ENCODE peak calls at places on chromosomes 12 and 14, in ten cellular contexts. F, P, H, Z, K, V, R, I, A and Q are unnamed samples.

GRCh38 chr12:19613051-19613535 is 173.8 kb downstream of the AEBP2 start:
- DNase-seq in Z (no peak), R (no peak), K (no peak), F (no peak), V (no peak), A (no peak), H (peak), I (no peak), P (no peak), Q (no peak)

GRCh38 chr12:49527361-49528130 is 11.3 kb upstream of the KCNH3 start:
- DNase-seq in Z (no peak), P (no peak), R (no peak), I (no peak), F (no peak), H (no peak), K (no peak), A (no peak), V (no peak), Q (no peak)

GRCh38 chr14:74937171-74937570 is 14.1 kb upstream of the RPS6KL1 start:
- DNase-seq in A (no peak), H (no peak), Z (no peak), I (peak), K (no peak), R (no peak), F (no peak), V (no peak), P (no peak), Q (no peak)

GRCh38 chr12:52210186-52210924 is 18.5 kb upstream of the KRT80 start:
- DNase-seq in H (no peak), P (peak), R (no peak), I (no peak), A (no peak), F (no peak), Z (no peak), K (peak), V (peak), Q (no peak)

GRCh38 chr14:69376439-69376838 is 21.7 kb downstream of the ERH start:
- DNase-seq in K (no peak), Z (no peak), F (no peak), V (peak), R (no peak), I (no peak), H (no peak), A (no peak), P (peak), Q (no peak)

GRCh38 chr14:69695664-69696527 is 71.0 kb upstream of the SRSF5 start:
- DNase-seq in F (no peak), H (peak), K (no peak), I (no peak), P (peak), V (no peak), R (no peak), A (no peak), Z (no peak), Q (no peak)

GRCh38 chr12:91662021-91662420 is 479.4 kb upstream of the DCN start:
- DNase-seq in F (no peak), A (no peak), H (no peak), V (no peak), R (no peak), I (no peak), Z (no peak), K (no peak), P (peak), Q (no peak)

GRCh38 chr14:30874120-30874998 is at the start of gene COCH:
- DNase-seq in V (no peak), R (no peak), A (peak), I (peak), Z (no peak), K (peak), P (no peak), H (no peak), F (no peak), Q (no peak)

GRCh38 chr12:19547258-19547657 is 108.0 kb downstream of the AEBP2 start:
- DNase-seq in H (peak), Z (no peak), A (no peak), I (no peak), K (no peak), P (peak), F (no peak), V (peak), R (no peak), Q (no peak)

GRCh38 chr14:68911594-68912227 is 67.4 kb downstream of the ACTN1 start:
- DNase-seq in A (peak), V (peak), Z (no peak), H (peak), F (peak), K (no peak), R (peak), P (peak), I (peak), Q (no peak)

GRCh38 chr14:77107228-77107627 is 9.2 kb downstream of the CIPC start:
- DNase-seq in Z (no peak), H (no peak), I (no peak), V (no peak), K (no peak), F (no peak), R (no peak), A (peak), P (no peak), Q (no peak)

GRCh38 chr14:69643430-69644200 is 32.2 kb downstream of the SUSD6 start:
- DNase-seq in R (peak), H (peak), A (no peak), P (peak), Z (no peak), V (no peak), K (peak), I (peak), F (peak), Q (no peak)

GRCh38 chr14:97299661-97300060 is 502.5 kb downstream of the VRK1 start:
- DNase-seq in K (no peak), F (no peak), H (no peak), Z (no peak), I (peak), V (no peak), R (no peak), A (no peak), P (no peak), Q (no peak)

GRCh38 chr12:81610955-81611889 is 147.9 kb downstream of the PPFIA2 start:
- DNase-seq in F (no peak), Z (no peak), V (no peak), A (no peak), K (no peak), P (no peak), I (no peak), R (no peak), H (peak), Q (no peak)
- TF ChIP-seq CTCF in F (no peak), Z (no peak), V (no peak), A (peak), K (no peak), P (peak), I (no peak), R (no peak), H (peak), Q (peak)

DNA sequence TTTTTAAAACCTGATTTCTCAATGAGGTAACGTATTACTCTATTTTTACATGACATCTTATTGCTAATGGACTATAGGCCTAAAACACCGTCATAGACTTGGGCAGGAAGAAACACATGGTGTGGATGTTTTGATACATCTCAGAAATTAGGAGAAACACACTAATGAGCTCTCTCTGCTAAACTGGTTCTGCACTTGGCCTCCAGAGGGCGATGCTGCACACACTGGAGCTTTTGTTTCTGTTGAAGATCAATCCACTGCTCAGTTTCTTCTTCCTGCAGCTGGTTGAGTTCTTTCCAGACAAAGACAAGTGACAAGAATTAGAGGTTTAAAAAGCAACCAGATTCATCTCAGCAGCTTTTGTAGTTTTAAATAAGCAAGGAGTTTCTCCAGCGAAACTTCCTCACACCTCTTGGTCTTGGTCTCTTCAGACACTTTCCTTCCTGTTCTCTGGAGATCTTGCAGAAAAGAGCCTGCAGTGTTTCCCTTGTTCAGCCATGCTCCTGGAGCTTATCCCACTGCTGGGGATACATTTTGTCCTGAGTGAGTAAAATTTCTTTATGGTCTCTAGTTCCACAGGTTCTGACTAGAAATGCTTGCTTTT is 178.5 kb upstream of the OR4E1 start:
- DNase-seq in H (peak), F (no peak), V (no peak), A (no peak), I (peak), R (peak), Z (no peak), K (no peak), P (no peak), Q (no peak)
- TF ChIP-seq CTCF in H (peak), F (peak), V (peak), A (peak), I (peak), R (no peak), Z (peak), K (peak), P (peak), Q (peak)

GRCh38 chr14:90274808-90275454 is 18.6 kb downstream of the PSMC1 start:
- DNase-seq in I (peak), H (peak), K (no peak), V (peak), A (no peak), Z (no peak), P (peak), F (no peak), R (no peak), Q (no peak)

GRCh38 chr14:90272523-90272922 is 16.2 kb downstream of the PSMC1 start:
- DNase-seq in K (peak), V (no peak), A (no peak), Z (no peak), F (no peak), I (no peak), R (no peak), H (peak), P (no peak), Q (no peak)

GRCh38 chr14:90273532-90273931 is 17.2 kb downstream of the PSMC1 start:
- DNase-seq in H (peak), K (no peak), Z (no peak), F (no peak), A (no peak), I (no peak), P (no peak), R (no peak), V (no peak), Q (no peak)

GRCh38 chr14:90275455-90275814 is 19.1 kb downstream of the PSMC1 start:
- DNase-seq in K (no peak), R (no peak), V (no peak), Z (no peak), A (no peak), F (no peak), H (no peak), P (no peak), I (no peak), Q (no peak)

GRCh38 chr14:90274019-90274418 is 17.7 kb downstream of the PSMC1 start:
- DNase-seq in P (no peak), H (no peak), R (no peak), F (no peak), V (no peak), K (no peak), Z (no peak), I (no peak), A (no peak), Q (no peak)
- TF ChIP-seq CTCF in P (no peak), H (peak), R (no peak), F (no peak), V (no peak), K (no peak), Z (no peak), I (no peak), A (no peak), Q (no peak)

DNA sequence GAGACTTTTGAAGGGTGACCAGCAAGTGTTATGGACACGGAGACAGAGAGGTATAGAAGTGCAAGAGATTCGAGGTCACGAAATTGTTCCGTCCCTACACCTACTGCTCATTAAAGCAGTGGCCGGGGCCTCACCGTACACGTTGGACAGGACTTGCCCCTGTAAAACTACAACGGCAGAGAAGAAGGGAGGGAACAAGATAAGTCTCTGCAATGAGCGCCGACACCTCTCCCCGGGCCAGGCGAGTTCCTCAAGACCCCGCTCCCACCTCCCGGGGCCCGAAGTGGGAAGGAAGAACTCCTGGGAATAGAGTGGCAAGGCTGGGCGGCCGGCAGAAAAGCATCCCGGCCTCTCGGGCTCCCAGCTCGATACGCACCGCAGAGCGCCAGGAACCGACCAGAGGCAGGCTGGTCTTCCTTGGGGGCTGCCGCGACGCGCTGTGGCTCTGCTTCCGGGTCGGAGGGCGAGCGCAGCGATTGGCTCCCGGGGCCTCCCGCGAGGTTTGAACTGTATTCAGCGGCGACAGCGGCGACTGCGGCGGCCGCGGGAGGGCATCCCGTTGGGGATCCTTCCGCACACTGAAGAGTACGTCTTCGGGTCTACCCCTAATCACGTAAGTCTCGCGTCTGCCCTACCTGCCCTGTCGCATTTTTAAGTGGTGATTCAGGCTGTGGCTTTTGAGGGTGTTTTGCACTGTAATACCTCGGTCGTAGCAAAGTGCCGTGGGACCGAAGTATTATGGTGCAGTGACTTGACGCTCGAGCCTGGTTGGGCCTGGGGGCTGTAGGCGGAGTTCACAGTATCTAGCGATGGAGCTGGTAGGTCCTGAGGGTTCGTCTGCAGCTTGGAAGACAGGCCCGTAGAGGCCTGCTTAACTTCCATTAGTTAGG is at the start of the genes NUP37 and PARPBP:
- DNase-seq in R (peak), K (peak), Z (peak), A (peak), P (peak), H (peak), V (peak), F (peak), I (peak), Q (peak)
- TF ChIP-seq CTCF in R (no peak), K (no peak), Z (peak), A (peak), P (no peak), H (no peak), V (no peak), F (no peak), I (no peak), Q (no peak)

GRCh38 chr12:12812163-12812562 is 983 bp upstream of the DDX47 start:
- DNase-seq in A (no peak), Z (no peak), H (no peak), P (no peak), K (no peak), I (no peak), R (no peak), V (no peak), F (no peak), Q (no peak)
- TF ChIP-seq CTCF in A (no peak), Z (no peak), H (no peak), P (no peak), K (peak), I (no peak), R (no peak), V (no peak), F (no peak), Q (no peak)

DNA sequence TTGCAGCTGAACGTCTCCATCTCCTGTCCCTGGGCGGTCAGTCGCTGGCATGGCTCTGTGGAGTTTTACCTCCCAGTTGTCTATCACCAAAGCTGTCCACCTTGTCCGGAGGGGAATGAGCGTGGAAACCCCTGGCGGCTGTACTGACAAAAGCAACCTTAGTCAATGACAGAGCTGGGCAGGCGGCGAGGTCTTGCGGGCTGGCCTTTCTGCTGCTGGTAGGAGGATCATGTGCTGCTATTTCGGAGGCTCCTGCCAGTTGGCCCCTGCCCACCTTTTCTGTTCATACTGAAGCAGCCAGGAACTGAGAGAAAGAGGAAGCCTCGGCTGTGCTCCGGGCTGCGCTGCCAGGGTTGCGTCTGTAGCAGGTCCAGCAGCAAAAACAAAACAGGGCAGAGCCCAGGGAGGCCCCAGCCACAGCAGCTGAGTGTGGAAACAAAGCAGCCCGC is 57.7 kb downstream of the HMGA2 start:
- DNase-seq in I (peak), Z (no peak), F (peak), K (peak), H (peak), R (peak), A (peak), V (peak), P (peak), Q (no peak)
- TF ChIP-seq CTCF in I (no peak), Z (no peak), F (no peak), K (peak), H (peak), R (no peak), A (peak), V (peak), P (no peak), Q (no peak)

GRCh38 chr14:58641509-58641908 is 3.7 kb downstream of the DACT1 start:
- DNase-seq in I (no peak), A (no peak), K (no peak), R (no peak), Z (no peak), H (no peak), V (no peak), F (no peak), P (no peak), Q (no peak)
- TF ChIP-seq CTCF in I (no peak), A (no peak), K (no peak), R (no peak), Z (no peak), H (no peak), V (no peak), F (no peak), P (no peak), Q (no peak)

GRCh38 chr14:45364565-45364964 is 111.6 kb upstream of the MIS18BP1 start:
- DNase-seq in P (no peak), V (no peak), R (no peak), Z (no peak), H (no peak), I (no peak), F (no peak), K (no peak), A (no peak), Q (no peak)
- TF ChIP-seq CTCF in P (no peak), V (no peak), R (no peak), Z (no peak), H (no peak), I (no peak), F (no peak), K (no peak), A (peak), Q (no peak)

DNA sequence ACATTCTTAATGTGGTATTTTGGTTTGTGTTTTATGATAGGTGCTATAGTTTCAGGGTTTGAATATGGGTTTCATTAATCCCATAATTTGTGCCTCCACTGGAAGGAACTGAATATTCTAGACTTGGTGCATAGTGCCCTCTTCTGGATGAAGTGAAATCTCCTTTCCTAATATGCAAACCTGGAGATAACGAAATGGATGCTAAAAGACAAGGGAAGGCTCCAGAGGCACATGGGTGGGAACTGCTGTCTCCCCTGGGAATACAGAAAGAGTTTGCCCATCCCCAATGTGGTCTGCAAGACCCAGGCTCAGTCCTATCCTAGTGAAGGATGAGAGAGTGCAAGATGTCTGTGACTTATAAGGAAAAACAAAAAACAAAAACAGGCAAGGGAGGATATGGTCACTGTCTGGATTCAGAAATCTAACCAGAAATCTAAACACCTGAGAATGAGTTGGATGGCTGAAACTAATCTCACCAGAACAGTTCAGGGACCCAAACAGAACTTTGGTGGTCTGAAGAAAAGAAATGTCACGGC is 142.3 kb upstream of the TMPO start:
- DNase-seq in H (peak), I (no peak), P (peak), K (no peak), Z (no peak), A (no peak), V (peak), F (no peak), R (no peak), Q (no peak)
- TF ChIP-seq CTCF in H (peak), I (peak), P (peak), K (peak), Z (peak), A (peak), V (peak), F (peak), R (no peak), Q (peak)